ENCODE peak calls at places on chromosomes 3 and 15, in ten cellular contexts. M is esophagus squamous epithelium, W is GM12891, L is IMR-90, I is stomach, N is heart left ventricle, D is NB4, G is esophagus muscularis mucosa, J is A549, P is HCT116. U is an unnamed sample.

GRCh38 chr15:39110746-39111145 is 470.1 kb upstream of the THBS1 start:
- DNase-seq in M (no peak), W (no peak), L (no peak), I (no peak), N (no peak), D (no peak), G (no peak), J (no peak), P (no peak), U (no peak)

GRCh38 chr3:47716656-47717055 is 65.0 kb downstream of the SMARCC1 start:
- DNase-seq in M (no peak), W (no peak), L (no peak), I (no peak), N (no peak), D (no peak), G (no peak), J (no peak), P (no peak), U (no peak)

GRCh38 chr15:77094397-77095030 is 23.6 kb upstream of the TSPAN3 start:
- DNase-seq in M (no peak), W (no peak), L (no peak), I (no peak), N (no peak), D (no peak), G (no peak), J (no peak), P (no peak), U (no peak)

GRCh38 chr3:127044996-127045395 is 62.1 kb downstream of the PLXNA1 start:
- DNase-seq in M (no peak), W (no peak), L (peak; percentile 3), I (peak; percentile 43), N (no peak), D (no peak), G (no peak), J (peak; percentile 19), P (peak; percentile 29), U (no peak)

GRCh38 chr3:18189651-18190050 is 235.5 kb downstream of the SATB1 start:
- DNase-seq in M (no peak), W (no peak), L (peak; percentile 19), I (no peak), N (no peak), D (no peak), G (no peak), J (no peak), P (no peak), U (no peak)

GRCh38 chr3:29605845-29606244 is 325.0 kb downstream of the RBMS3 start:
- DNase-seq in M (no peak), W (no peak), L (peak; percentile 94), I (no peak), N (no peak), D (no peak), G (no peak), J (no peak), P (no peak), U (no peak)

GRCh38 chr3:128404276-128405062 is 62.2 kb downstream of the DNAJB8 start:
- DNase-seq in M (no peak), W (no peak), L (no peak), I (no peak), N (no peak), D (no peak), G (no peak), J (no peak), P (no peak), U (no peak)

GRCh38 chr15:39287322-39288195 is 293.3 kb upstream of the THBS1 start:
- DNase-seq in M (no peak), W (no peak), L (peak; percentile 73), I (no peak), N (no peak), D (peak; percentile 3), G (no peak), J (no peak), P (no peak), U (no peak)

GRCh38 chr3:23944007-23944760 is 902 bp upstream of the NR1D2 start:
- DNase-seq in M (no peak), W (no peak), L (no peak), I (no peak), N (no peak), D (no peak), G (no peak), J (no peak), P (no peak), U (peak; percentile 28)

GRCh38 chr3:114450008-114450596 is 156.3 kb downstream of the TIGIT start:
- DNase-seq in M (no peak), W (no peak), L (no peak), I (no peak), N (no peak), D (no peak), G (no peak), J (no peak), P (no peak), U (no peak)

GRCh38 chr3:42746455-42747450 is 26.3 kb downstream of the CCDC13 start:
- DNase-seq in M (no peak), W (no peak), L (peak; percentile 55), I (peak; percentile 55), N (no peak), D (no peak), G (no peak), J (no peak), P (no peak), U (no peak)

GRCh38 chr3:187222801-187223200 is 25.5 kb downstream of the RTP1 start:
- DNase-seq in M (no peak), W (no peak), L (no peak), I (no peak), N (no peak), D (no peak), G (no peak), J (no peak), P (no peak), U (no peak)

GRCh38 chr15:72319985-72320671 is at the start of gene CELF6:
- DNase-seq in M (peak; percentile 8), W (peak; percentile 87), L (peak; percentile 79), I (peak; percentile 77), N (peak; percentile 75), D (peak; percentile 90), G (peak; percentile 92), J (peak; percentile 87), P (no peak), U (peak; percentile 88)

GRCh38 chr15:60620707-60621106 is 141.8 kb upstream of the ICE2 start:
- DNase-seq in M (no peak), W (no peak), L (peak; percentile 61), I (no peak), N (no peak), D (no peak), G (no peak), J (no peak), P (no peak), U (no peak)

GRCh38 chr3:59772416-59773408 is 722.9 kb upstream of the CFAP20DC start:
- DNase-seq in M (no peak), W (no peak), L (no peak), I (no peak), N (no peak), D (peak; percentile 6), G (no peak), J (no peak), P (no peak), U (no peak)

GRCh38 chr15:89754361-89755154 is 3.5 kb upstream of the MESP1 start:
- DNase-seq in M (no peak), W (no peak), L (peak; percentile 28), I (no peak), N (no peak), D (no peak), G (no peak), J (no peak), P (no peak), U (no peak)

GRCh38 chr15:93247466-93248121 is 158.6 kb upstream of the RGMA start:
- DNase-seq in M (no peak), W (no peak), L (no peak), I (no peak), N (no peak), D (peak; percentile 58), G (peak; percentile 89), J (no peak), P (no peak), U (peak; percentile 10)

GRCh38 chr3:187112934-187113793 is 26.1 kb downstream of the RPL39L start:
- DNase-seq in M (no peak), W (no peak), L (peak; percentile 48), I (no peak), N (no peak), D (peak; percentile 36), G (no peak), J (no peak), P (peak; percentile 18), U (no peak)

GRCh38 chr3:61841111-61841845 is 279.9 kb downstream of the PTPRG start:
- DNase-seq in M (no peak), W (no peak), L (peak; percentile 68), I (no peak), N (no peak), D (no peak), G (no peak), J (no peak), P (no peak), U (no peak)

GRCh38 chr3:78818161-78818985 is 949.4 kb downstream of the ROBO1 start:
- DNase-seq in M (no peak), W (no peak), L (no peak), I (no peak), N (no peak), D (no peak), G (no peak), J (no peak), P (no peak), U (peak; percentile 34)
- TF ChIP-seq POLR2A in M (no peak), W (no peak), L (no peak), I (no peak), N (no peak), D (no peak), G (no peak), J (no peak), P (no peak), U (no peak)

DNA sequence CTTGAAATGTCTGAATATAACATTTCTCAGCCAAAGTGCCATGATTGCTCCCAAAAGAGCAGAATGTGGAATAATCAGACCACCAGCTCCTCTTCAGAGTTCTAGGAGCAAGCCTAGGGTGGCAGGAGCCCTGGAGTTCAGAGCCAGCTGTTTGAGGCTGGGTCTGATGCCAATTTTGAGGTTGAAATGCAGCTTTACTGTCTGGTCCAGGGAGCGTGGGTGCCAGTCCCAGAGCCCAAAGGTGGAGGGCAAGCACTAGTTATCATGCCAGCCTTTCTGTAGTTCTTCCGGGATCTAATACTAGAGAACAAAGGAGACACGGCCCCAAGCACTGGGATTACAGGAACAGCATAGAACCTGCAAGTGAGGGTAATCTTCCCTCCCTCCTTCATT is 69.3 kb downstream of the TNFAIP8L3 start:
- DNase-seq in M (no peak), W (no peak), L (no peak), I (no peak), N (no peak), D (no peak), G (no peak), J (no peak), P (no peak), U (no peak)
- TF ChIP-seq POLR2A in M (no peak), W (no peak), L (no peak), I (no peak), N (no peak), D (no peak), G (no peak), J (no peak), P (no peak), U (no peak)

GRCh38 chr3:49007068-49007770 is at the start of gene WDR6:
- DNase-seq in M (peak; percentile 77), W (peak; percentile 99), L (peak; percentile 97), I (peak; percentile 99), N (peak; percentile 95), D (peak; percentile 98), G (peak; percentile 99), J (peak; percentile 91), P (peak; percentile 94), U (peak; percentile 99)
- TF ChIP-seq POLR2A in M (peak; percentile 71), W (peak; percentile 97), L (peak; percentile 90), I (no peak), N (peak; percentile 77), D (peak; percentile 89), G (no peak), J (peak; percentile 64), P (peak; percentile 74), U (no peak)

GRCh38 chr3:190303887-190304286 is 18.4 kb downstream of the CLDN1 start:
- DNase-seq in M (no peak), W (no peak), L (no peak), I (no peak), N (no peak), D (no peak), G (no peak), J (no peak), P (no peak), U (no peak)
- TF ChIP-seq POLR2A in M (no peak), W (no peak), L (no peak), I (no peak), N (no peak), D (no peak), G (no peak), J (no peak), P (no peak), U (no peak)